ENCODE peak calls at places on chromosomes 5 and 9, in four cellular contexts. P is tibial artery, K is B cell, V is astrocyte of the spinal cord. A is an unnamed sample.

GRCh38 chr9:8903077-8903476 is 1103.5 kb upstream of the DMAC1 start:
- DNase-seq in K (no peak), P (no peak), V (no peak), A (no peak)

GRCh38 chr9:78775211-78775610 is 478.3 kb downstream of the PSAT1 start:
- DNase-seq in P (no peak), V (no peak), K (no peak), A (no peak)

GRCh38 chr5:38404667-38405276 is 146.4 kb downstream of the EGFLAM start:
- DNase-seq in V (no peak), K (no peak), P (no peak), A (no peak)

GRCh38 chr5:150562832-150563231 is 54.9 kb downstream of the NDST1 start:
- DNase-seq in V (peak; percentile 67), P (no peak), K (no peak), A (no peak)

GRCh38 chr5:145554399-145554798 is 280.7 kb downstream of the PRELID2 start:
- DNase-seq in K (no peak), P (no peak), V (peak; percentile 87), A (no peak)

GRCh38 chr5:163094492-163095180 is 342.8 kb upstream of the CCNG1 start:
- DNase-seq in V (no peak), P (no peak), K (no peak), A (peak; percentile 11)

GRCh38 chr9:6889868-6890267 is 132.1 kb downstream of the KDM4C start:
- DNase-seq in K (peak; percentile 67), V (no peak), P (no peak), A (no peak)

GRCh38 chr5:154440540-154440939 is 5.3 kb upstream of the SAP30L start:
- DNase-seq in K (no peak), P (no peak), V (no peak), A (no peak)

GRCh38 chr9:70259512-70259802 is 679 bp downstream of the SMC5 start:
- DNase-seq in K (no peak), P (no peak), V (no peak), A (no peak)

GRCh38 chr5:27947088-27947487 is 908.7 kb upstream of the CDH9 start:
- DNase-seq in V (peak; percentile 58), P (no peak), K (no peak), A (no peak)

GRCh38 chr5:173629628-173630027 is 13.2 kb upstream of the BOD1 start:
- DNase-seq in K (no peak), V (no peak), P (no peak), A (peak; percentile 67)

GRCh38 chr5:135094339-135095051 is 60.5 kb upstream of the PITX1 start:
- DNase-seq in V (no peak), P (peak; percentile 48), K (no peak), A (no peak)

GRCh38 chr9:91954841-91955471 is 4.9 kb upstream of the ROR2 start:
- DNase-seq in V (peak; percentile 78), P (no peak), K (no peak), A (peak; percentile 53)

GRCh38 chr5:55063220-55063863 is 39.1 kb upstream of the GZMA start:
- DNase-seq in V (peak; percentile 6), K (no peak), P (no peak), A (no peak)

GRCh38 chr9:93091453-93092081 is 4.5 kb upstream of the CARD19 start:
- DNase-seq in K (peak; percentile 3), V (peak; percentile 80), P (peak; percentile 66), A (no peak)

GRCh38 chr5:145775893-145776444 is 59.2 kb downstream of the PRELID2 start:
- DNase-seq in P (no peak), K (no peak), V (peak; percentile 87), A (no peak)

GRCh38 chr5:50501510-50502209 is 60.6 kb upstream of the EMB start:
- DNase-seq in K (peak; percentile 7), P (no peak), V (no peak), A (peak; percentile 17)

GRCh38 chr5:144183254-144183889 is 12.7 kb downstream of the KCTD16 start:
- DNase-seq in K (no peak), P (no peak), V (peak; percentile 65), A (peak; percentile 32)

GRCh38 chr5:129899454-129899853 is 4.8 kb upstream of the CHSY3 start:
- DNase-seq in K (no peak), P (no peak), V (peak; percentile 54), A (no peak)

GRCh38 chr5:103178167-103178566 is 58.1 kb downstream of the PPIP5K2 start:
- DNase-seq in V (no peak), K (no peak), P (no peak), A (no peak)

GRCh38 chr5:57181151-57181550 is 7.3 kb downstream of the GPBP1 start:
- DNase-seq in P (no peak), V (no peak), K (no peak), A (no peak)

GRCh38 chr5:58022055-58022454 is 437.8 kb downstream of the PLK2 start:
- DNase-seq in K (no peak), P (no peak), V (no peak), A (no peak)

GRCh38 chr5:4868140-4868735 is 271.9 kb upstream of the ADAMTS16 start:
- DNase-seq in K (peak; percentile 49), P (no peak), V (peak; percentile 27), A (peak; percentile 81)

GRCh38 chr5:94245608-94246007 is 372.8 kb downstream of the KIAA0825 start:
- DNase-seq in P (no peak), V (peak; percentile 24), K (no peak), A (no peak)

GRCh38 chr9:17251100-17251499 is 116.3 kb downstream of the CNTLN start:
- DNase-seq in P (no peak), K (no peak), V (peak; percentile 2), A (no peak)

GRCh38 chr5:133265720-133266575 is 214.1 kb downstream of the HSPA4 start:
- DNase-seq in P (no peak), K (no peak), V (peak; percentile 31), A (peak; percentile 65)

GRCh38 chr5:9082996-9083395 is 462.9 kb downstream of the SEMA5A start:
- DNase-seq in K (no peak), V (no peak), P (no peak), A (no peak)

GRCh38 chr5:40813698-40814281 is 15.6 kb upstream of the PRKAA1 start:
- DNase-seq in K (no peak), V (no peak), P (no peak), A (no peak)

GRCh38 chr5:40634154-40634553 is 45.6 kb upstream of the PTGER4 start:
- DNase-seq in K (no peak), P (no peak), V (no peak), A (no peak)

GRCh38 chr5:148454576-148454975 is 70.8 kb downstream of the FBXO38 start:
- DNase-seq in V (no peak), K (no peak), P (no peak), A (no peak)

GRCh38 chr9:1453636-1454035 is 403.5 kb downstream of the DMRT2 start:
- DNase-seq in V (no peak), K (no peak), P (no peak), A (no peak)
- TF ChIP-seq CTCF in V (no peak), K (no peak), P (no peak), A (no peak)

DNA sequence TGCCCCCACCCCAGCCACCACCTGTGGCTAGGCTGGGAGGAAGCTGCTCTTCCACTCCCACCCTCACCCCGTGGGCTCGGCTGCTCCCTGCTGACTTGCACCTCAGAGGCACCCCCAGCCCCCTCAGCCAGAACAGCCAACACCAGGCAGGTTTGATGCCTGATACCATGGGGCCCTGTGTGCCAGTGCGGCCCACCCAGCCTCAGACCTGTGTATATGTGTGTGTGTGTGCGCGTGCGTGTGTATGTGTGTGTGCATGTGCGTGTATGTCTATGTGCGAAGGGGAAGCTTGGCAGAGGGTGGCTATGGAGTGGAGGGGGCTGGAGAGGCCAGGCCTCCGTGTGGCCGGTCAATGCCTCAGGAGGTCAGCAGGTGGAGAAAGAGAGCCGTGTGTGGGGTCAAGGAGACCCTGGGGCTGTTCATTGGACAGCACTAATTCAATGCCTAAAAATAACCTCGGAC is 16.6 kb upstream of the DAB2IP start:
- DNase-seq in P (no peak), V (no peak), K (no peak), A (peak; percentile 66)
- TF ChIP-seq CTCF in P (peak; percentile 21), V (peak; percentile 55), K (no peak), A (peak; percentile 31)

GRCh38 chr5:138459311-138459710 is 6.0 kb upstream of the EGR1 start:
- DNase-seq in V (no peak), P (no peak), K (peak; percentile 72), A (peak; percentile 84)
- TF ChIP-seq CTCF in V (no peak), P (no peak), K (no peak), A (no peak)

DNA sequence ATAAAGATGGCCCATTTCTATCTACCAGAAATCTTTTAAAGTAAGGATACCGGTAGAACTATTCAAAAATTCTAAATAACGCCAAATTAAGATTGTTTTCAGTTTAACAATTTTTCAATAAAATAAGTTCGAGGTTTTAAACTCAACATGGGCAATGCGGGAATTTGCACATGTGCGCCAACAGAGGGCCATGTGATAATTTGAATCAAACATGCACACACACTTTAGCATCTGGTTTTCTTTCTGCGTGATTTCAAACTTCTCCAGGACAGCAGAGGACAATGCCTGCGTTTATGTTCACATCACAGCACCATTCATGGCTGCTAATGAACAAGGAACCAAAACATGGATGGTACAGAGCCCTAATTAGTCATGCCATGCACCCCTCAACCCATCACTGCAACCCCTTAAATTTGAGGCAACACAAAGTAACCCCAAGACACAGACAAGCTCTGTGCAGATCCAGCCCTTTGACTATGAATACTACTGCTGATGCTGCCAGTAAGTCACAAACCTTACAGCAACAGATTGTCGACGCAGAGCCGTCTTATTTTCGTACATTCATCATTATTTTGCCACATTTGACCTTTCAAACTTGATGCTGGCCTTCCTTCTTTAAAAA is 2.8 kb downstream of the SHC3 start:
- DNase-seq in P (no peak), V (peak; percentile 33), K (no peak), A (no peak)
- TF ChIP-seq CTCF in P (no peak), V (peak; percentile 10), K (no peak), A (no peak)

DNA sequence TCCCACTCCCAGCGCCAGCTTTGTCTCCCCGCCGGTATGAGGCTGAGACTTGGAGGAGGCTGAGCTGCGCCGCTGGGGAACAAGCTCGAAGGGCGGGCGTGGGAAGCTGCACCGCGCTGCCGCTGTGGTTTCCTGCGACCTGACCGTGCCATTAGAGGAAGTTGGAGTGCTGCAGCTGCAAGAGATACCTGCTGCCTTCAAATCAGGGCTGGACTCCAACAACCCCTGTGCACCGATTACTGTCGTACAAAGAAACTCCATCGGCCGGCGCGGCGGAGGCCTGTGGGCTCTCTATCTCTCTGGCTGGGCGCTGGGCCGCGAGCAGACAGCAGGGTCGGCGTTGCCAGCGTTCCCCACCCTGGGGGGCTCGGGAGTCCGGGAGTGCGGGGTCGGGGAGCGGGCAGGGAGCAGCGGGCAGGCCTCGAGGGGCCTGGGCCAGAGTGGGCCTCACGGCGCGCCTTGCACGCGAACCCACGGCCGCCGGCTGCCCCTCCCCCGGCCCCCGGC is 1.2 kb upstream of the ERBIN start:
- DNase-seq in V (peak; percentile 81), K (peak; percentile 80), P (peak; percentile 84), A (peak; percentile 84)
- TF ChIP-seq CTCF in V (no peak), K (no peak), P (no peak), A (no peak)

GRCh38 chr9:75890541-75891276 is at the start of gene PCSK5:
- DNase-seq in P (peak; percentile 96), K (peak; percentile 45), V (peak; percentile 98), A (peak; percentile 75)
- TF ChIP-seq CTCF in P (peak; percentile 16), K (no peak), V (peak; percentile 52), A (no peak)

DNA sequence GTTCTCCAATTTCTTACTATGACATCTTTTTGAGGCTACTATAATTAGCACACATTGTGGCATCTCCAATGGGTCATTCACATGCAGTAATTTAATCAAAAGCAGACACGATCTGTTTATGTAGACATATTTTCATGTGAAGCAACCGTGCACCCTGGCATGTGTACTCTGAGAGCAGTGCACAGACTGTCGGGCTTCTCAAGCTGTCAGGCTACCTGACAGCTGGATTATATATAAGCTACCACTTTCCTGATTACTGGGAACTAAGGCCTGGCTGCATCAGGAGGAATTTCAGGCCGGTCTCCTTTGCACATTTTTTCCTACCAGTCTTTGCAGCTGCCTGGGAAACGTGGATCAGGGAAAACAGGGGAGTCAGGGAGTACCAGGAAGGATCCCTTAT is 197.5 kb downstream of the MAPKAP1 start:
- DNase-seq in V (no peak), K (no peak), P (no peak), A (no peak)
- TF ChIP-seq CTCF in V (no peak), K (no peak), P (no peak), A (no peak)